ENCODE peak calls at places on chromosomes 16 and 17, in seven cellular contexts. E is colonic mucosa, U is suprapubic skin, Y is AG09319, C is RKO, T is mammary epithelial cell, N is pons. S is an unnamed sample.

GRCh38 chr17:15086776-15087175 is 178.3 kb downstream of the PMP22 start:
- DNase-seq in E (no peak), U (no peak), Y (no peak), C (no peak), T (no peak), N (no peak), S (no peak)

GRCh38 chr17:28497931-28498330 is 8.2 kb upstream of the FOXN1 start:
- DNase-seq in E (no peak), U (no peak), Y (no peak), C (no peak), T (no peak), N (no peak), S (no peak)

GRCh38 chr17:74245145-74245817 is 28.8 kb upstream of the DNAI2 start:
- DNase-seq in E (no peak), U (no peak), Y (no peak), C (no peak), T (no peak), N (peak), S (no peak)

GRCh38 chr17:74227681-74228080 is 14.3 kb downstream of the TTYH2 start:
- DNase-seq in E (no peak), U (no peak), Y (no peak), C (no peak), T (no peak), N (no peak), S (no peak)

GRCh38 chr17:2782030-2782429 is 14.2 kb upstream of the RAP1GAP2 start:
- DNase-seq in E (no peak), U (no peak), Y (no peak), C (no peak), T (no peak), N (no peak), S (no peak)

GRCh38 chr17:74877592-74878543 is 5.1 kb upstream of the FDXR start:
- DNase-seq in E (peak), U (no peak), Y (no peak), C (no peak), T (peak), N (no peak), S (no peak)

GRCh38 chr16:55297910-55298175 is 26.2 kb upstream of the IRX6 start:
- DNase-seq in E (no peak), U (no peak), Y (no peak), C (peak), T (peak), N (no peak), S (no peak)

GRCh38 chr16:22814330-22815105 is 556 bp downstream of the HS3ST2 start:
- DNase-seq in E (no peak), U (peak), Y (no peak), C (no peak), T (peak), N (no peak), S (no peak)

GRCh38 chr17:78677303-78678219 is 100.4 kb upstream of the DNAH17 start:
- DNase-seq in E (no peak), U (no peak), Y (no peak), C (no peak), T (no peak), N (no peak), S (peak)

GRCh38 chr16:24917236-24917635 is 71.5 kb downstream of the SLC5A11 start:
- DNase-seq in E (no peak), U (no peak), Y (no peak), C (no peak), T (no peak), N (no peak), S (no peak)

GRCh38 chr17:35765086-35765710 is 4.5 kb downstream of the C17orf50 start:
- DNase-seq in E (no peak), U (no peak), Y (no peak), C (no peak), T (no peak), N (no peak), S (no peak)

GRCh38 chr16:10992797-10993196 is 48.4 kb downstream of the CLEC16A start:
- DNase-seq in E (peak), U (no peak), Y (no peak), C (peak), T (peak), N (no peak), S (no peak)

GRCh38 chr17:43406676-43407645 is 8.2 kb downstream of the ARL4D start:
- DNase-seq in E (no peak), U (no peak), Y (peak), C (no peak), T (no peak), N (no peak), S (no peak)

S was measured in mesenteric fat pad.